ENCODE peak calls at places on chromosomes 7 and 10, in ten cellular contexts. A, Q, D, B, P, G, N, Y, E and H are unnamed samples.

GRCh38 chr10:110304394-110304779 is 333 bp downstream of the SMNDC1 start:
- DNase-seq in Y (no peak), B (no peak), E (peak; percentile 30), A (no peak), Q (no peak), G (no peak), N (peak; percentile 33), P (no peak), D (no peak), H (no peak)

GRCh38 chr7:142459557-142459963 is 201.7 kb upstream of the PRSS58 start:
- DNase-seq in Q (peak; percentile 73), A (peak; percentile 9), D (no peak), G (no peak), P (no peak), E (peak; percentile 66), N (peak; percentile 86), Y (no peak), B (no peak), H (no peak)

GRCh38 chr7:95933618-95934017 is 161.3 kb downstream of the DYNC1I1 start:
- DNase-seq in Y (no peak), P (no peak), G (no peak), Q (no peak), A (peak; percentile 94), B (no peak), N (no peak), D (no peak), E (no peak), H (peak; percentile 74)

GRCh38 chr10:94403823-94404228 is 1.5 kb downstream of the TBC1D12 start:
- DNase-seq in E (no peak), G (no peak), Q (no peak), A (no peak), B (no peak), P (no peak), D (no peak), Y (no peak), N (no peak), H (peak; percentile 18)

GRCh38 chr10:103884681-103885139 is 29.3 kb upstream of the SH3PXD2A start:
- DNase-seq in P (no peak), A (peak; percentile 33), N (peak; percentile 72), G (no peak), B (no peak), Y (no peak), D (no peak), E (peak; percentile 66), Q (peak; percentile 75), H (peak; percentile 2)

GRCh38 chr7:7808156-7808555 is 89.7 kb upstream of the RPA3 start:
- DNase-seq in A (no peak), D (no peak), G (no peak), N (peak; percentile 38), E (peak; percentile 11), B (no peak), Y (no peak), Q (peak; percentile 88), P (no peak), H (no peak)

GRCh38 chr10:60434418-60435046 is 44.9 kb upstream of the ANK3 start:
- DNase-seq in G (no peak), A (no peak), E (peak; percentile 63), P (no peak), B (no peak), Y (peak; percentile 27), Q (peak; percentile 92), N (peak; percentile 82), D (no peak), H (no peak)

GRCh38 chr10:688621-689426 is 644 bp downstream of the DIP2C start:
- DNase-seq in G (no peak), Q (peak; percentile 5), A (no peak), B (no peak), E (peak; percentile 46), D (peak; percentile 69), P (no peak), Y (no peak), N (peak; percentile 57), H (no peak)

GRCh38 chr7:23469150-23469960 is 936 bp downstream of the IGF2BP3 start:
- DNase-seq in G (no peak), P (peak; percentile 43), N (peak; percentile 35), D (peak; percentile 68), Y (peak; percentile 54), E (no peak), A (no peak), B (peak; percentile 41), Q (no peak), H (peak; percentile 13)

GRCh38 chr7:33771422-33771821 is 133.9 kb upstream of the BMPER start:
- DNase-seq in Q (no peak), N (no peak), P (no peak), A (no peak), D (no peak), E (no peak), G (no peak), B (no peak), Y (no peak), H (no peak)

GRCh38 chr7:112556633-112557032 is 75.8 kb downstream of the LSMEM1 start:
- DNase-seq in A (no peak), E (peak; percentile 84), Y (no peak), Q (peak; percentile 76), N (no peak), G (no peak), P (no peak), B (no peak), D (no peak), H (no peak)

GRCh38 chr10:88234332-88234731 is 348.8 kb downstream of the RNLS start:
- DNase-seq in Q (no peak), G (no peak), B (no peak), Y (no peak), N (peak; percentile 22), A (no peak), D (no peak), P (no peak), E (no peak), H (peak; percentile 82)

GRCh38 chr7:47902013-47902412 is 46.3 kb downstream of the PKD1L1 start:
- DNase-seq in D (no peak), A (no peak), P (no peak), B (no peak), Y (no peak), E (no peak), N (no peak), Q (no peak), G (no peak), H (no peak)

GRCh38 chr7:149854611-149855367 is 16.6 kb downstream of the ZNF862 start:
- DNase-seq in Q (peak; percentile 17), B (no peak), G (no peak), A (peak; percentile 35), D (no peak), E (peak; percentile 71), Y (no peak), P (no peak), N (peak; percentile 57), H (peak; percentile 89)

GRCh38 chr7:101743241-101743994 is 74.0 kb upstream of the CUX1 start:
- DNase-seq in N (peak; percentile 73), P (peak; percentile 65), G (peak; percentile 58), Y (peak; percentile 62), A (peak; percentile 21), E (peak; percentile 46), Q (peak; percentile 49), B (peak; percentile 71), D (peak; percentile 74), H (no peak)

GRCh38 chr10:48439581-48440041 is 133.1 kb downstream of the MAPK8 start:
- DNase-seq in P (no peak), A (no peak), G (no peak), Y (no peak), D (no peak), N (peak; percentile 41), E (peak; percentile 69), Q (no peak), B (no peak), H (no peak)

GRCh38 chr7:132161231-132161915 is 414.9 kb downstream of the PLXNA4 start:
- DNase-seq in D (no peak), G (no peak), B (no peak), P (no peak), Q (no peak), E (peak; percentile 17), N (peak; percentile 25), Y (no peak), A (no peak), H (peak; percentile 90)

GRCh38 chr7:103141753-103142404 is 7.0 kb downstream of the NAPEPLD start:
- DNase-seq in Y (no peak), E (peak; percentile 92), Q (peak; percentile 86), P (no peak), G (no peak), A (no peak), B (no peak), D (no peak), N (peak; percentile 20), H (no peak)

GRCh38 chr10:72567884-72568283 is 58.0 kb downstream of the MICU1 start:
- DNase-seq in Y (no peak), Q (peak; percentile 48), N (peak; percentile 25), E (peak; percentile 49), D (no peak), B (no peak), G (no peak), P (no peak), A (no peak), H (no peak)

GRCh38 chr7:150570712-150571465 is 3.7 kb downstream of the GIMAP4 start:
- DNase-seq in B (no peak), A (no peak), P (no peak), D (no peak), Y (no peak), E (no peak), G (no peak), Q (no peak), N (no peak), H (no peak)

GRCh38 chr10:17229967-17230682 is 2.1 kb downstream of the VIM start:
- DNase-seq in B (peak; percentile 89), D (peak; percentile 73), Q (peak; percentile 70), N (peak; percentile 83), A (peak; percentile 42), G (peak; percentile 83), Y (peak; percentile 95), E (peak; percentile 85), P (peak; percentile 89), H (no peak)